ENCODE peak calls at places on chromosome 14, in five cellular contexts. M, N, P, Z and O are unnamed samples.

GRCh38 chr14:61997146-61997545 is 234.9 kb downstream of the SNAPC1 start:
- DNase-seq in M (no peak), N (no peak), P (no peak), Z (no peak), O (no peak)

GRCh38 chr14:32724864-32725550 is 213.7 kb upstream of the NPAS3 start:
- DNase-seq in M (no peak), N (no peak), P (no peak), Z (no peak), O (no peak)

GRCh38 chr14:71054706-71055105 is 147.4 kb downstream of the PCNX1 start:
- DNase-seq in M (no peak), N (no peak), P (no peak), Z (no peak), O (no peak)

GRCh38 chr14:41609704-41610183 is 3.1 kb downstream of the LRFN5 start:
- DNase-seq in M (no peak), N (no peak), P (peak; percentile 22), Z (no peak), O (no peak)

GRCh38 chr14:103391048-103391447 is 5.8 kb downstream of the MARK3 start:
- DNase-seq in M (peak; percentile 59), N (peak; percentile 61), P (no peak), Z (peak; percentile 4), O (no peak)

GRCh38 chr14:75877884-75878283 is 103.9 kb downstream of the TGFB3 start:
- DNase-seq in M (no peak), N (no peak), P (no peak), Z (no peak), O (no peak)

GRCh38 chr14:80404413-80404812 is 193.1 kb upstream of the DIO2 start:
- DNase-seq in M (no peak), N (no peak), P (no peak), Z (no peak), O (no peak)

GRCh38 chr14:32507029-32507984 is 178.2 kb downstream of the AKAP6 start:
- DNase-seq in M (no peak), N (no peak), P (no peak), Z (no peak), O (no peak)

GRCh38 chr14:61752626-61753025 is 9.6 kb upstream of the SNAPC1 start:
- DNase-seq in M (no peak), N (no peak), P (no peak), Z (no peak), O (no peak)

GRCh38 chr14:53331247-53331646 is 178.1 kb upstream of the DDHD1 start:
- DNase-seq in M (no peak), N (no peak), P (no peak), Z (no peak), O (no peak)

GRCh38 chr14:104530651-104531050 is 48.9 kb upstream of the C14orf180 start:
- DNase-seq in M (peak; percentile 24), N (no peak), P (no peak), Z (no peak), O (no peak)

GRCh38 chr14:77033622-77034521 is 5.4 kb upstream of the IRF2BPL start:
- DNase-seq in M (peak; percentile 81), N (peak; percentile 42), P (peak; percentile 80), Z (peak; percentile 54), O (peak; percentile 83)

GRCh38 chr14:94575730-94576585 is 5.3 kb upstream of the SERPINA5 start:
- DNase-seq in M (no peak), N (no peak), P (no peak), Z (no peak), O (no peak)

GRCh38 chr14:93103392-93104080 is 12.2 kb downstream of the ITPK1 start:
- DNase-seq in M (peak; percentile 82), N (peak; percentile 71), P (no peak), Z (peak; percentile 17), O (peak; percentile 51)

GRCh38 chr14:38221077-38221476 is 13.4 kb downstream of the SSTR1 start:
- DNase-seq in M (no peak), N (no peak), P (no peak), Z (no peak), O (no peak)

GRCh38 chr14:33273978-33274377 is 335.3 kb downstream of the NPAS3 start:
- DNase-seq in M (no peak), N (no peak), P (no peak), Z (no peak), O (no peak)

GRCh38 chr14:50741571-50741970 is 73.5 kb upstream of the SAV1 start:
- DNase-seq in M (no peak), N (no peak), P (no peak), Z (no peak), O (no peak)

GRCh38 chr14:53751650-53752049 is 205.0 kb downstream of the BMP4 start:
- DNase-seq in M (no peak), N (no peak), P (no peak), Z (no peak), O (no peak)

GRCh38 chr14:96247031-96247430 is 9.0 kb upstream of the BDKRB1 start:
- DNase-seq in M (no peak), N (no peak), P (no peak), Z (no peak), O (no peak)

GRCh38 chr14:71532349-71532748 is 399.9 kb upstream of the RGS6 start:
- DNase-seq in M (no peak), N (no peak), P (no peak), Z (no peak), O (no peak)

GRCh38 chr14:25032092-25032784 is 17.7 kb downstream of the STXBP6 start:
- DNase-seq in M (no peak), N (no peak), P (no peak), Z (no peak), O (no peak)

GRCh38 chr14:92880851-92881250 is 42.1 kb upstream of the CHGA start:
- DNase-seq in M (no peak), N (no peak), P (no peak), Z (no peak), O (no peak)

GRCh38 chr14:106530423-106531107 is 1004.2 kb downstream of the TMEM121 start:
- DNase-seq in M (peak; percentile 66), N (peak; percentile 30), P (no peak), Z (no peak), O (no peak)

GRCh38 chr14:105328070-105328677 is 13.6 kb downstream of the PACS2 start:
- DNase-seq in M (no peak), N (no peak), P (no peak), Z (no peak), O (no peak)

GRCh38 chr14:77083082-77083481 is 15.0 kb upstream of the CIPC start:
- DNase-seq in M (no peak), N (no peak), P (no peak), Z (no peak), O (no peak)

GRCh38 chr14:73662439-73663056 is 17.8 kb downstream of the DNAL1 start:
- DNase-seq in M (no peak), N (no peak), P (no peak), Z (no peak), O (no peak)

GRCh38 chr14:99745307-99745951 is 47.8 kb upstream of the EML1 start:
- DNase-seq in M (no peak), N (no peak), P (no peak), Z (no peak), O (no peak)
- H3K4me1 ChIP-seq in M (no peaks in the 10 kb centered on the region), N (peaks cover 4% of the 10 kb centered on the region), P (peaks cover 13% of the 10 kb centered on the region), Z (peaks cover 11% of the 10 kb centered on the region), O (peaks cover 14% of the 10 kb centered on the region)

GRCh38 chr14:101835566-101835965 is 74.1 kb downstream of the PPP2R5C start:
- DNase-seq in M (no peak), N (no peak), P (no peak), Z (no peak), O (no peak)
- H3K4me1 ChIP-seq in M (peaks cover 93% of the 10 kb centered on the region), N (peaks cover 82% of the 10 kb centered on the region), P (peaks cover 39% of the 10 kb centered on the region), Z (peaks cover 82% of the 10 kb centered on the region), O (peaks cover 13% of the 10 kb centered on the region)

DNA sequence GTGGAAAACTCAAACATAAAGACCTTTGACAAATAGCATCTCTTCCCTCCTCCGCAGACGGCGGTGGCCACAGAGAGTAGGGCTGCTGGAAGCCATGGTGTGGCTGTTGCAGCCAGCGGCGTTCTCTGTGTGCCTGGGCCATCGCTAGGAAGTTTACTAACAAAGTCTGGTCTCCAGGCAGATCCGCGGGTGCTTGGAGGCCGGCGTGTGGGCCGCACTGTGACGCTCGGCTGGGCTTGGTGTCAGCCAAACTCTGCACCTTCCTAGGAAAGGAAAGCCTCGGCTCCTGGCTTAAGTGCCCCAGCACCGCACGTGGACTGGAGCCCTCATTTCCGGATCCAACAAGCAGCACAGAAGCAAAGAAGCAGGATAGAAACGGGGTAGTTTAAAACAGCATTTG is 65.5 kb downstream of the CCDC88C start:
- DNase-seq in M (peak; percentile 47), N (no peak), P (peak; percentile 42), Z (no peak), O (peak; percentile 55)
- H3K4me1 ChIP-seq in M (peaks cover 89% of the 10 kb centered on the region), N (peaks cover 89% of the 10 kb centered on the region), P (peaks cover 3% of the 10 kb centered on the region), Z (peaks cover 89% of the 10 kb centered on the region), O (no peaks in the 10 kb centered on the region)

GRCh38 chr14:64730061-64730440 is 25.8 kb downstream of the PLEKHG3 start:
- DNase-seq in M (no peak), N (no peak), P (no peak), Z (no peak), O (no peak)

GRCh38 chr14:64732066-64732465 is 27.8 kb downstream of the PLEKHG3 start:
- DNase-seq in M (no peak), N (no peak), P (no peak), Z (no peak), O (no peak)

GRCh38 chr14:64732536-64733120 is 28.4 kb downstream of the PLEKHG3 start:
- DNase-seq in M (no peak), N (no peak), P (no peak), Z (no peak), O (no peak)

GRCh38 chr14:64730681-64731080 is 26.5 kb downstream of the PLEKHG3 start:
- DNase-seq in M (no peak), N (no peak), P (no peak), Z (no peak), O (no peak)

DNA sequence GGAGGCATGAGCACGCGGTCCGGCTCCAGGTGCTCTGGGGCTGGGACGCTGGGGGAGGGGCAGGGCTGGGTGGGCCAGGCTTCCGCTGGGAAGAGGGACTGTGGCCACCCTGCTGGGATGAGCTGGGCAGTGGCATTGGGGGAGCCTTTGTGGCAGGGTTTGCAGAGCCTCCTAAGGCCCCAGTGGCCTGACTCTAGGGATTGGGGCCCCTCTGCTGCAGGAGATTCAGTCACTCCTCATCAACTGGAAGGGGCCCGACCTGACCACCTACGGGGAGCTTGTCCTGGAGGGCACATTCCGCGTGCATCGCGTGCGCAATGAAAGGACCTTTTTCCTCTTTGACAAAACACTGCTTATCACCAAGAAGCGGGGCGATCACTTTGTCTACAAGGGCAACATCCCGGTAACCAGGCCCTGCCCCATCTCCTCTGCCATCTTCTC is 26.9 kb downstream of the PLEKHG3 start:
- DNase-seq in M (no peak), N (no peak), P (no peak), Z (no peak), O (no peak)
- H3K4me1 ChIP-seq in M (peaks cover 49% of the 10 kb centered on the region), N (peaks cover 33% of the 10 kb centered on the region), P (no peaks in the 10 kb centered on the region), Z (no peaks in the 10 kb centered on the region), O (no peaks in the 10 kb centered on the region)

GRCh38 chr14:82180057-82180620 is 646.5 kb upstream of the SEL1L start:
- DNase-seq in M (no peak), N (no peak), P (no peak), Z (no peak), O (no peak)
- H3K4me1 ChIP-seq in M (no peaks in the 10 kb centered on the region), N (no peaks in the 10 kb centered on the region), P (no peaks in the 10 kb centered on the region), Z (no peaks in the 10 kb centered on the region), O (no peaks in the 10 kb centered on the region)

GRCh38 chr14:68789002-68789797 is 3.7 kb downstream of the ZFP36L1 start:
- DNase-seq in M (peak; percentile 93), N (peak; percentile 89), P (peak; percentile 65), Z (peak; percentile 75), O (peak; percentile 83)
- H3K4me1 ChIP-seq in M (peaks cover 52% of the 10 kb centered on the region), N (peaks cover 72% of the 10 kb centered on the region), P (peaks cover 8% of the 10 kb centered on the region), Z (peaks cover 53% of the 10 kb centered on the region), O (peaks cover 16% of the 10 kb centered on the region)